ENCODE peak calls at places on chromosomes 12 and 14, in five cellular contexts. S is stomach; D is IMR-90; U is A549; R is CD8-positive, alpha-beta memory T cell. E is an unnamed sample.

GRCh38 chr12:55931780-55932545 is 1.0 kb downstream of the DGKA start:
- DNase-seq in S (peak; percentile 61), D (peak; percentile 29), U (peak; percentile 44), R (no peak), E (peak; percentile 19)

GRCh38 chr12:24222968-24223367 is 273.5 kb upstream of the SOX5 start:
- DNase-seq in S (no peak), D (peak; percentile 87), U (no peak), R (no peak), E (no peak)

GRCh38 chr12:64735447-64735846 is 23.8 kb downstream of the GNS start:
- DNase-seq in S (no peak), D (peak; percentile 16), U (no peak), R (no peak), E (no peak)

GRCh38 chr14:105910426-105910825 is 384.0 kb downstream of the TMEM121 start:
- DNase-seq in S (no peak), D (no peak), U (no peak), R (peak; percentile 3), E (no peak)

GRCh38 chr12:92191061-92191460 is 45.4 kb upstream of the BTG1 start:
- DNase-seq in S (no peak), D (peak; percentile 1), U (no peak), R (no peak), E (no peak)

GRCh38 chr12:85572956-85573355 is 263.3 kb downstream of the RASSF9 start:
- DNase-seq in S (no peak), D (no peak), U (no peak), R (no peak), E (no peak)

GRCh38 chr14:105840266-105841021 is 314.1 kb downstream of the TMEM121 start:
- DNase-seq in S (no peak), D (no peak), U (no peak), R (no peak), E (no peak)

GRCh38 chr12:49797452-49797782 is 30.8 kb downstream of the NCKAP5L start:
- DNase-seq in S (no peak), D (no peak), U (no peak), R (no peak), E (no peak)

GRCh38 chr12:27291862-27292261 is 40.8 kb upstream of the BMAL2 start:
- DNase-seq in S (no peak), D (no peak), U (no peak), R (no peak), E (no peak)

GRCh38 chr12:88242161-88242925 is 100.2 kb downstream of the TMTC3 start:
- DNase-seq in S (no peak), D (peak; percentile 99), U (peak; percentile 31), R (no peak), E (no peak)

GRCh38 chr12:51009038-51009437 is 17.1 kb downstream of the SLC11A2 start:
- DNase-seq in S (peak; percentile 42), D (no peak), U (no peak), R (peak; percentile 55), E (peak; percentile 68)

GRCh38 chr12:89988156-89988555 is 279.5 kb upstream of the ATP2B1 start:
- DNase-seq in S (no peak), D (peak; percentile 39), U (no peak), R (no peak), E (no peak)

GRCh38 chr12:102534899-102535298 is 54.5 kb upstream of the IGF1 start:
- DNase-seq in S (no peak), D (peak; percentile 20), U (no peak), R (no peak), E (no peak)

GRCh38 chr12:57261385-57261784 is 10.4 kb upstream of the STAC3 start:
- DNase-seq in S (no peak), D (no peak), U (no peak), R (no peak), E (no peak)

GRCh38 chr12:10121278-10121677 is 8.7 kb downstream of the CLEC7A start:
- DNase-seq in S (no peak), D (no peak), U (no peak), R (no peak), E (no peak)

GRCh38 chr12:71640316-71640715 is 23.3 kb downstream of the ZFC3H1 start:
- DNase-seq in S (peak; percentile 28), D (no peak), U (no peak), R (no peak), E (no peak)

GRCh38 chr12:53232641-53233538 is 881 bp upstream of the RARG start:
- DNase-seq in S (peak; percentile 70), D (no peak), U (peak; percentile 64), R (peak; percentile 72), E (peak; percentile 28)

GRCh38 chr12:6697584-6698351 is 2.8 kb downstream of the PIANP start:
- DNase-seq in S (peak; percentile 42), D (peak; percentile 64), U (peak; percentile 82), R (no peak), E (peak; percentile 38)

GRCh38 chr14:89912667-89913211 is 41.8 kb downstream of the EFCAB11 start:
- DNase-seq in S (no peak), D (peak; percentile 97), U (peak; percentile 66), R (no peak), E (no peak)

GRCh38 chr12:95805864-95806669 is 15.5 kb upstream of the NTN4 start:
- DNase-seq in S (no peak), D (peak; percentile 99), U (peak; percentile 89), R (no peak), E (peak; percentile 17)

GRCh38 chr12:47964102-47964723 is 817 bp downstream of the TMEM106C start:
- DNase-seq in S (peak; percentile 39), D (no peak), U (peak; percentile 33), R (no peak), E (no peak)

GRCh38 chr12:93149228-93149627 is 220.1 kb upstream of the EEA1 start:
- DNase-seq in S (no peak), D (no peak), U (no peak), R (no peak), E (no peak)

GRCh38 chr14:38143170-38143569 is 64.5 kb upstream of the SSTR1 start:
- DNase-seq in S (no peak), D (peak; percentile 35), U (no peak), R (no peak), E (no peak)

GRCh38 chr12:124952801-124953200 is 36.1 kb downstream of the DHX37 start:
- DNase-seq in S (no peak), D (no peak), U (no peak), R (no peak), E (no peak)

GRCh38 chr12:106645465-106646330 is 62.9 kb downstream of the RFX4 start:
- DNase-seq in S (no peak), D (no peak), U (no peak), R (no peak), E (no peak)

GRCh38 chr14:49549881-49550280 is 36.3 kb downstream of the RPS29 start:
- DNase-seq in S (no peak), D (peak; percentile 44), U (no peak), R (no peak), E (no peak)

GRCh38 chr12:123431951-123432886 is 4.3 kb downstream of the RILPL2 start:
- DNase-seq in S (peak; percentile 30), D (no peak), U (no peak), R (peak; percentile 55), E (no peak)

GRCh38 chr14:95887351-95887750 is 10.7 kb downstream of the TUNAR start:
- DNase-seq in S (no peak), D (no peak), U (no peak), R (no peak), E (no peak)

GRCh38 chr12:53205747-53206146 is 1.3 kb downstream of the ITGB7 start:
- DNase-seq in S (peak; percentile 34), D (peak; percentile 89), U (no peak), R (peak; percentile 80), E (no peak)

GRCh38 chr14:80805136-80805535 is 136.4 kb downstream of the CEP128 start:
- DNase-seq in S (no peak), D (peak; percentile 83), U (no peak), R (no peak), E (no peak)
- H3K4me1 ChIP-seq in S (no peaks in the 10 kb centered on the region), D (no peaks in the 10 kb centered on the region), U (peaks cover 6% of the 10 kb centered on the region), R (no peaks in the 10 kb centered on the region), E (no peaks in the 10 kb centered on the region)

GRCh38 chr12:111454716-111455447 is 49.2 kb downstream of the SH2B3 start:
- DNase-seq in S (no peak), D (no peak), U (no peak), R (no peak), E (no peak)

GRCh38 chr12:111457071-111457470 is 51.3 kb downstream of the SH2B3 start:
- DNase-seq in S (no peak), D (no peak), U (no peak), R (no peak), E (no peak)

GRCh38 chr12:111454311-111454710 is 48.6 kb downstream of the SH2B3 start:
- DNase-seq in S (no peak), D (no peak), U (no peak), R (no peak), E (no peak)

GRCh38 chr12:111457577-111457976 is 51.9 kb downstream of the SH2B3 start:
- DNase-seq in S (no peak), D (no peak), U (no peak), R (no peak), E (no peak)

GRCh38 chr12:111455448-111456320 is 50.0 kb downstream of the SH2B3 start:
- DNase-seq in S (no peak), D (peak; percentile 81), U (no peak), R (no peak), E (no peak)
- H3K4me1 ChIP-seq in S (no peaks in the 10 kb centered on the region), D (peaks cover 13% of the 10 kb centered on the region), U (no peaks in the 10 kb centered on the region), R (peaks cover 6% of the 10 kb centered on the region), E (peaks cover under 1% of the 10 kb centered on the region)

GRCh38 chr12:46366771-46367170 is 5.8 kb downstream of the SLC38A2 start:
- DNase-seq in S (no peak), D (no peak), U (no peak), R (no peak), E (no peak)

GRCh38 chr12:46368684-46369083 is 3.9 kb downstream of the SLC38A2 start:
- DNase-seq in S (no peak), D (no peak), U (no peak), R (no peak), E (no peak)

GRCh38 chr12:46369095-46369473 is 3.5 kb downstream of the SLC38A2 start:
- DNase-seq in S (no peak), D (no peak), U (no peak), R (no peak), E (no peak)

GRCh38 chr12:46367351-46368029 is 5.1 kb downstream of the SLC38A2 start:
- DNase-seq in S (no peak), D (no peak), U (no peak), R (no peak), E (no peak)

DNA sequence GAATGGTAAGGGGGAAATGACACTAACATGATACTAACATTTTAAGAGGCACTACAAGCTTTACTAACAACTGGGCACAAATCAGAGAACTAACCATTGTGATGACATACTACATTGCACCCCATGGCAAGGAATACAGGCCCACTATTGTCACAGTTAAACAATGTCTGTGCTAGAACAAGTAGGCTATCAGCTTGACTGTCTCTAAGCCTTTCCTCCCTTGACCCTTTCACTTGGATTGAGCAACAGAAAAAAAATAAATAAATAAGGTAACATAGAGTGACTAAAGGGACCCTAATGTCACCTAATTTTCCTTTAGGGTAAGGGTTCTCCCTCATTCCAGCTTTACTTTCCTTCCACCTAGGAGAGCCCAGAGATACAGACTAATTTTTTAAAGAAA is 4.4 kb downstream of the SLC38A2 start:
- DNase-seq in S (no peak), D (no peak), U (no peak), R (no peak), E (no peak)
- H3K4me1 ChIP-seq in S (peaks cover 57% of the 10 kb centered on the region), D (peaks cover 2% of the 10 kb centered on the region), U (peaks cover 67% of the 10 kb centered on the region), R (peaks cover 62% of the 10 kb centered on the region), E (peaks cover 56% of the 10 kb centered on the region)

DNA sequence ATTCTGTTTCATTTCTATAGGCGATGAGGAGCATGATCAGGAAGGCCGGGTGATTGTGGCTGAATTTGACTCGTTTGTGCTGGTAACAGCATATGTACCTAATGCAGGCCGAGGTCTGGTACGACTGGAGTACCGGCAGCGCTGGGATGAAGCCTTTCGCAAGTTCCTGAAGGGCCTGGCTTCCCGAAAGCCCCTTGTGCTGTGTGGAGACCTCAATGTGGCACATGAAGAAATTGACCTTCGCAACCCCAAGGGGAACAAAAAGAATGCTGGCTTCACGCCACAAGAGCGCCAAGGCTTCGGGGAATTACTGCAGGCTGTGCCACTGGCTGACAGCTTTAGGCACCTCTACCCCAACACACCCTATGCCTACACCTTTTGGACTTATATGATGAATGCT is 1.9 kb downstream of the APEX1 start:
- DNase-seq in S (no peak), D (no peak), U (no peak), R (no peak), E (no peak)
- H3K4me1 ChIP-seq in S (peaks cover 65% of the 10 kb centered on the region), D (peaks cover 4% of the 10 kb centered on the region), U (peaks cover 32% of the 10 kb centered on the region), R (peaks cover 37% of the 10 kb centered on the region), E (peaks cover 51% of the 10 kb centered on the region)

E was measured in CD4-positive, CD25-positive, alpha-beta regulatory T cell.